ENCODE peak calls at places on chromosome 9, in five cellular contexts. E is ovary, C is stomach, F is AG04450, T is neural progenitor cell. H is an unnamed sample.

GRCh38 chr9:111743275-111743674 is 51.5 kb downstream of the SHOC1 start:
- DNase-seq in F (peak; percentile 13), T (no peak), C (no peak), E (no peak), H (peak; percentile 84)

GRCh38 chr9:128274245-128274644 is 1.6 kb downstream of the GOLGA2 start:
- DNase-seq in C (no peak), E (no peak), F (no peak), T (no peak), H (no peak)

GRCh38 chr9:111870774-111871542 is 25.7 kb upstream of the UGCG start:
- DNase-seq in E (no peak), F (no peak), C (no peak), T (no peak), H (no peak)

GRCh38 chr9:8872802-8873201 is 1073.2 kb upstream of the DMAC1 start:
- DNase-seq in C (no peak), T (no peak), E (no peak), F (no peak), H (no peak)

GRCh38 chr9:72753261-72753893 is 199.5 kb downstream of the ALDH1A1 start:
- DNase-seq in E (no peak), C (no peak), F (no peak), T (no peak), H (peak; percentile 28)

GRCh38 chr9:107631788-107632187 is 142.2 kb upstream of the KLF4 start:
- DNase-seq in E (no peak), T (no peak), C (no peak), F (no peak), H (no peak)

GRCh38 chr9:133810556-133811195 is 72.5 kb upstream of the SARDH start:
- DNase-seq in F (no peak), T (no peak), C (no peak), E (no peak), H (no peak)

GRCh38 chr9:89421595-89421994 is 76.3 kb downstream of the SEMA4D start:
- DNase-seq in C (no peak), F (no peak), T (no peak), E (no peak), H (no peak)

GRCh38 chr9:105694320-105694847 is at the start of gene TMEM38B:
- DNase-seq in E (peak; percentile 85), F (no peak), T (peak; percentile 95), C (peak; percentile 86), H (peak; percentile 62)

GRCh38 chr9:106752581-106752980 is 110.4 kb upstream of the ZNF462 start:
- DNase-seq in E (no peak), C (no peak), T (no peak), F (no peak), H (peak; percentile 34)

GRCh38 chr9:111975709-111976108 is 79.1 kb downstream of the UGCG start:
- DNase-seq in T (peak; percentile 40), C (peak; percentile 82), E (no peak), F (no peak), H (no peak)

GRCh38 chr9:5633243-5633642 is 4.3 kb downstream of the RIC1 start:
- DNase-seq in F (no peak), T (no peak), C (no peak), E (no peak), H (peak; percentile 53)

GRCh38 chr9:92661761-92662160 is 8.2 kb downstream of the IPPK start:
- DNase-seq in E (no peak), C (no peak), T (no peak), F (no peak), H (no peak)

GRCh38 chr9:82333671-82334070 is 345.1 kb downstream of the SPATA31D1 start:
- DNase-seq in T (no peak), F (no peak), C (no peak), E (no peak), H (no peak)

GRCh38 chr9:20472646-20473045 is 149.7 kb downstream of the MLLT3 start:
- DNase-seq in E (no peak), T (no peak), C (no peak), F (no peak), H (no peak)

GRCh38 chr9:93576296-93577044 is at the start of gene PHF2:
- DNase-seq in F (no peak), T (peak; percentile 59), E (peak; percentile 60), C (no peak), H (no peak)

GRCh38 chr9:130962418-130963316 is 23.6 kb upstream of the FIBCD1 start:
- DNase-seq in F (peak; percentile 81), E (no peak), T (no peak), C (peak; percentile 31), H (peak; percentile 92)

GRCh38 chr9:109923371-109923770 is 143.4 kb downstream of the PALM2AKAP2 start:
- DNase-seq in F (no peak), T (no peak), C (no peak), E (no peak), H (no peak)

GRCh38 chr9:80650964-80651555 is 1038.3 kb downstream of the TLE1 start:
- DNase-seq in T (no peak), C (no peak), F (peak; percentile 11), E (no peak), H (peak; percentile 12)

GRCh38 chr9:131270171-131271015 is 5.9 kb downstream of the FAM78A start:
- DNase-seq in E (no peak), T (no peak), C (peak; percentile 46), F (no peak), H (no peak)

GRCh38 chr9:13758876-13759275 is 479.4 kb upstream of the MPDZ start:
- DNase-seq in C (no peak), T (no peak), F (no peak), E (peak; percentile 17), H (no peak)

GRCh38 chr9:107749787-107750444 is 260.3 kb upstream of the KLF4 start:
- DNase-seq in T (peak; percentile 66), C (peak; percentile 75), F (peak; percentile 85), E (peak; percentile 83), H (peak; percentile 96)

GRCh38 chr9:37220971-37221370 is 100.6 kb downstream of the ZCCHC7 start:
- DNase-seq in T (no peak), F (no peak), C (no peak), E (no peak), H (peak; percentile 14)

GRCh38 chr9:36925033-36925432 is 109.0 kb downstream of the PAX5 start:
- DNase-seq in F (no peak), T (no peak), E (no peak), C (no peak), H (no peak)

GRCh38 chr9:92671323-92671722 is 1.4 kb upstream of the IPPK start:
- DNase-seq in C (no peak), T (no peak), E (peak; percentile 64), F (peak; percentile 50), H (peak; percentile 85)

GRCh38 chr9:126781717-126782388 is 23.0 kb upstream of the ZBTB43 start:
- DNase-seq in F (peak; percentile 39), C (peak; percentile 89), E (peak; percentile 82), T (peak; percentile 93), H (peak; percentile 75)
- H3K4me3 ChIP-seq in F (peak overlapping the region; percentile 32), C (no peak overlapping the region), E (no peak overlapping the region), T (no peak overlapping the region), H (peak overlapping the region; percentile 37)

GRCh38 chr9:122132539-122132938 is 27.0 kb downstream of the NDUFA8 start:
- DNase-seq in T (no peak), C (no peak), F (no peak), E (no peak), H (no peak)
- TF ChIP-seq CTCF in T (no peak), C (no peak), F (no peak), E (no peak), H (no peak)

DNA sequence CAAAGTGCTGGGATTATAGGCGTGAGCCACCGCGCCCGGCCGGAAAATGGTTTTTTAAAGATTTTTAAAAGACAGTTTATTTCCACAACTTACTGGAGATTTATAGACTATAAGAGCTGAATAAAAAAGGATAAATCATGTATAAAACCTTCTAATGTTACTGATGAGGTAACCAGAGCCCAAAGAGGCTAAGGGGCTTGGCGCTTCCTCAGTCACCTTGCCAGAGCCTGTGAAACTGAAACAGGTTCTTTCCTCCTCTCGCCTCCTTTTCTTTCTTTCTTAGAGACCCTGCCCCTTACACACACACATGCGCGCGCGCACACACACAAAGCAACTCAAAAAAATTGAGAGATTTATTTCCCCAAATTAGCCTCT is 69.8 kb downstream of the HSD17B3 start:
- DNase-seq in E (no peak), F (no peak), T (no peak), C (no peak), H (no peak)
- H3K4me3 ChIP-seq in E (no peak overlapping the region), F (no peak overlapping the region), T (no peak overlapping the region), C (no peak overlapping the region), H (no peak overlapping the region)

GRCh38 chr9:27792971-27793689 is 219.8 kb upstream of the C9orf72 start:
- DNase-seq in T (no peak), C (no peak), E (no peak), F (no peak), H (no peak)

GRCh38 chr9:27785714-27786100 is 212.4 kb upstream of the C9orf72 start:
- DNase-seq in T (no peak), C (no peak), F (no peak), E (no peak), H (peak; percentile 4)

GRCh38 chr9:27791311-27791710 is 218.0 kb upstream of the C9orf72 start:
- DNase-seq in T (no peak), C (no peak), E (no peak), F (no peak), H (peak; percentile 4)

GRCh38 chr9:27784999-27785713 is 211.9 kb upstream of the C9orf72 start:
- DNase-seq in F (no peak), T (no peak), E (no peak), C (no peak), H (no peak)

GRCh38 chr9:27787941-27788340 is 214.7 kb upstream of the C9orf72 start:
- DNase-seq in C (no peak), T (no peak), F (no peak), E (no peak), H (peak; percentile 6)
- TF ChIP-seq CTCF in C (no peak), T (peak; percentile 33), F (no peak), E (no peak), H (peak; percentile 24)

DNA sequence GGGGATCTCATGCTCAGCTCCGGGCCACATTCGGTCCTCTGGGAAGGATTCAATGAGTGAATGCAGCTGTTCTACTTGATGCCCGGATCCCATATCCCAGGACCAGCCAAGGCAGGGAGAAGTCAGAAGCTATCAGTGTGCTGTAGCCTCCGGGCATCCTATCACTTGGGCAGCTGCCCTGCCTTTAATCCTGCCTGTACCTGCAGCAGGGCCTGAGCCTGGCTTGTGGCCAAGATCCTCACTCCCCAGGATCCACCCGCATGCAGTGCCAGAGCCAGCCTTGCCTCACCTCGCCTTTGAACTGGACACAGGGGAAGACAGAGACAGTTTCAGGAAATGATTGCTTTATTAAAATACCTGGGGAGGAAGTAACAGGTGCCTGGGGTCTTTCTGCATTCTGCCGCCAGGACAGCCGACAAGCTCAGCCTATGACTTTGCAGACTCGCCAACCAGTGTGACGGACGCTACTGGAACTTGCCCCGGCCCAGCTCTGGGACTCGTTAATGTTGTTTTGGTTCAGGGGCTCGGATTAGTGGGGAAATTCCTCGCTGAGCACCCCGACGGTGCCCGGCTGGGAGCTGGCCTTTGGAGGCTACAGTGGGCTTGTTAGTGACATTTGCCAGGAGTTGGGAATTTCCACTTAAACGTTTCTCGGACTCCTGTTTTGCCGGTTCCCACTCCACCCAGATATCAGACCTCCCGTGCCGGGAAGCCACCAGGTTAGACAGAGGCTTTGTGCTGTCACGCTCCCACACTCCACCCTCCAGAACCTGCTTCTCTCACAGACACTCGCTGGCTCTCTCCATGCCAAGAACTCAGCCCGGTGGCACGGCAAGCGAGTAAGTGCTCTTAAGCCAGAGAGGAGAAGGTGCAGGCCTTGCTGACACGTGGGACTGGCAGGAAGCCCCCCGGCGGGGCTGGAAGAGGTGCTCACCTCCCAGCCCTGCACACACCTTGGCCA is 721 bp downstream of the PTGES start:
- DNase-seq in C (peak; percentile 80), E (no peak), T (no peak), F (no peak), H (peak; percentile 39)
- H3K4me3 ChIP-seq in C (peak overlapping the region; percentile 38), E (peak overlapping the region; percentile 28), T (peak overlapping the region; percentile 16), F (peak overlapping the region; percentile 68), H (peak overlapping the region; percentile 55)

GRCh38 chr9:132644251-132644650 is 25.5 kb downstream of the DDX31 start:
- DNase-seq in F (no peak), T (peak; percentile 38), E (no peak), C (no peak), H (no peak)
- TF ChIP-seq CTCF in F (peak; percentile 13), T (peak; percentile 41), E (no peak), C (no peak), H (no peak)

H was measured in fibroblast of villous mesenchyme.